ENCODE peak calls at places on chromosomes 3 and 15, in four cellular contexts. One of them, this sample, is unnamed.

GRCh38 chr3:65573548-65574116 is 465.1 kb downstream of the MAGI1 start:
- DNase-seq in K562: no peak
- DNase-seq in GM12878: no peak
- DNase-seq in HepG2: no peak
- DNase-seq in this sample: no peak

GRCh38 chr15:31200735-31201151 is 99.2 kb upstream of the TRPM1 start:
- DNase-seq in K562: peak; percentile 40
- DNase-seq in GM12878: no peak
- DNase-seq in HepG2: peak; percentile 46
- DNase-seq in this sample: no peak

GRCh38 chr3:14037211-14037610 is 87.5 kb downstream of the CHCHD4 start:
- DNase-seq in K562: no peak
- DNase-seq in GM12878: no peak
- DNase-seq in HepG2: no peak
- DNase-seq in this sample: no peak

GRCh38 chr3:195212033-195212748 is 58.8 kb downstream of the XXYLT1 start:
- DNase-seq in K562: no peak
- DNase-seq in GM12878: no peak
- DNase-seq in HepG2: no peak
- DNase-seq in this sample: no peak

GRCh38 chr3:195086341-195086740 is 184.6 kb downstream of the XXYLT1 start:
- DNase-seq in K562: no peak
- DNase-seq in GM12878: no peak
- DNase-seq in HepG2: no peak
- DNase-seq in this sample: no peak

GRCh38 chr3:47525617-47526016 is 12.1 kb upstream of the ELP6 start:
- DNase-seq in K562: no peak
- DNase-seq in GM12878: no peak
- DNase-seq in HepG2: no peak
- DNase-seq in this sample: no peak

GRCh38 chr3:66527253-66527652 is 26.4 kb upstream of the LRIG1 start:
- DNase-seq in K562: no peak
- DNase-seq in GM12878: no peak
- DNase-seq in HepG2: no peak
- DNase-seq in this sample: no peak

GRCh38 chr3:53629396-53629711 is 134.9 kb downstream of the CACNA1D start:
- DNase-seq in K562: no peak
- DNase-seq in GM12878: no peak
- DNase-seq in HepG2: no peak
- DNase-seq in this sample: no peak

GRCh38 chr3:170768334-170768801 is 101.6 kb downstream of the RPL22L1 start:
- DNase-seq in K562: no peak
- DNase-seq in GM12878: no peak
- DNase-seq in HepG2: no peak
- DNase-seq in this sample: no peak

GRCh38 chr3:139676634-139677197 is 1.1 kb downstream of the NMNAT3 start:
- DNase-seq in K562: no peak
- DNase-seq in GM12878: no peak
- DNase-seq in HepG2: no peak
- DNase-seq in this sample: no peak

GRCh38 chr3:12458901-12459300 is 25.4 kb upstream of the TSEN2 start:
- DNase-seq in K562: no peak
- DNase-seq in GM12878: no peak
- DNase-seq in HepG2: no peak
- DNase-seq in this sample: no peak

GRCh38 chr3:125331243-125331642 is 43.9 kb downstream of the ZNF148 start:
- DNase-seq in K562: no peak
- DNase-seq in GM12878: no peak
- DNase-seq in HepG2: no peak
- DNase-seq in this sample: no peak
- TF ChIP-seq SP1 in K562: no peak
- TF ChIP-seq SP1 in GM12878: no peak
- TF ChIP-seq SP1 in HepG2: no peak
- TF ChIP-seq SP1 in this sample: no peak

GRCh38 chr3:134807189-134807588 is 12.1 kb downstream of the EPHB1 start:
- DNase-seq in K562: no peak
- DNase-seq in GM12878: no peak
- DNase-seq in HepG2: no peak
- DNase-seq in this sample: no peak

GRCh38 chr3:134810850-134811249 is 15.8 kb downstream of the EPHB1 start:
- DNase-seq in K562: no peak
- DNase-seq in GM12878: no peak
- DNase-seq in HepG2: no peak
- DNase-seq in this sample: no peak

GRCh38 chr3:134810052-134810435 is 15.0 kb downstream of the EPHB1 start:
- DNase-seq in K562: no peak
- DNase-seq in GM12878: no peak
- DNase-seq in HepG2: no peak
- DNase-seq in this sample: no peak

GRCh38 chr3:134808835-134809234 is 13.8 kb downstream of the EPHB1 start:
- DNase-seq in K562: no peak
- DNase-seq in GM12878: no peak
- DNase-seq in HepG2: no peak
- DNase-seq in this sample: no peak

DNA sequence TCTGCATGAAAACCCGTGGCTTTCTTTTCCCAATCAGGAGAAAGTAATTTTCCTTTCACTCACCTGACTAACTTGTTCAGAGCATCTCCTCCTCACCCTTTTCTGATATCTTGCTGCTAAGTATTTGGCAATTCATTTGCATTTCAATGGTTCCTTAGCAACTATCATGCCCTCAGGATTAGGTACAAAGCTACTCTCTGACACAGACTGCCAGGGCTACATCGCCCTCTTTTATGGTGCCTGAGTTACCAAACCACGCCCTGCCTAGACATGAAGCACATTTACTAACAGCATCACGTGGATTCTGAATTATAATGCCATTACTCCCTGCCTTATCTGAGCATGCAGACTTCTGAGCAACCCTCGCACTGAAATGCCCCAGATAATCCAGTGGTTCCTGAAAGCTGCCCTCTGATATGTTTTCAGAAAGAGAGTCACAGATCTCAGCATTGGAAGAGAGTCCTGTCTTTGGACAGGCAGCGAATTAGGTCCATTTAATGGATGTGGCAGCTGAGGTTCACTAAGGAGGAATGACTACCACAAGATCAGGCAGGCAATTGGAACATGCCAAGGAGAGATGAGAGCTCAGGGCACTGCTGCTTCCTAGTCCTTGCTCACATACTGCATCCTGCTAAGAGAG is 14.5 kb downstream of the EPHB1 start:
- DNase-seq in K562: peak; percentile 2
- DNase-seq in GM12878: no peak
- DNase-seq in HepG2: no peak
- DNase-seq in this sample: no peak
- TF ChIP-seq FOXK2 in K562: no peak
- TF ChIP-seq FOXK2 in GM12878: no peak
- TF ChIP-seq FOXK2 in HepG2: no peak
- TF ChIP-seq FOXK2 in this sample: no peak

GRCh38 chr3:133093366-133093765 is 55.2 kb downstream of the TMEM108 start:
- DNase-seq in K562: no peak
- DNase-seq in GM12878: no peak
- DNase-seq in HepG2: no peak
- DNase-seq in this sample: no peak
- TF ChIP-seq SP1 in K562: no peak
- TF ChIP-seq SP1 in GM12878: no peak
- TF ChIP-seq SP1 in HepG2: no peak
- TF ChIP-seq SP1 in this sample: no peak

GRCh38 chr3:153000325-153000724 is 161.7 kb upstream of the RAP2B start:
- DNase-seq in K562: no peak
- DNase-seq in GM12878: no peak
- DNase-seq in HepG2: no peak
- DNase-seq in this sample: no peak

GRCh38 chr3:152998554-152998953 is 163.5 kb upstream of the RAP2B start:
- DNase-seq in K562: no peak
- DNase-seq in GM12878: no peak
- DNase-seq in HepG2: no peak
- DNase-seq in this sample: no peak

GRCh38 chr3:153001428-153001827 is 160.6 kb upstream of the RAP2B start:
- DNase-seq in K562: no peak
- DNase-seq in GM12878: no peak
- DNase-seq in HepG2: no peak
- DNase-seq in this sample: no peak

DNA sequence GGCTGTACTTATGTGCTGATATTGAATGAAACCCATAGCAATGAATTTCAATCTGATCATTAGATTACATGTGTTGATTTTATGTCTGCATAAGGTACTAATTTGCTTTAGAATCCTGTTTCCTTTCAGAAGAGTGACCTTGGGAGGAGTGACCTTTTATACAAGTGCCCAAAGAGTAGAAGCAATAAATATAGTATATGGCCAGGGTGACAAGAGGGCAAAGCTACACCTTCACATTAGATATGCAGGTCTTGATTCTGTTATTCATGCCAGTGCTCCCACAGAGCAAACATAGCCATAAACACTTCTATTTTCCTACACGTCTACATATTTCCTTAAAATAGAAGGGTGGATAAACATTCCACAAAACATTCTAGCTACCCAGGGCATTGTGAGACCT is 158.2 kb upstream of the RAP2B start:
- DNase-seq in K562: no peak
- DNase-seq in GM12878: no peak
- DNase-seq in HepG2: no peak
- DNase-seq in this sample: no peak
- TF ChIP-seq FOXK2 in K562: no peak
- TF ChIP-seq FOXK2 in GM12878: no peak
- TF ChIP-seq FOXK2 in HepG2: no peak
- TF ChIP-seq FOXK2 in this sample: no peak

DNA sequence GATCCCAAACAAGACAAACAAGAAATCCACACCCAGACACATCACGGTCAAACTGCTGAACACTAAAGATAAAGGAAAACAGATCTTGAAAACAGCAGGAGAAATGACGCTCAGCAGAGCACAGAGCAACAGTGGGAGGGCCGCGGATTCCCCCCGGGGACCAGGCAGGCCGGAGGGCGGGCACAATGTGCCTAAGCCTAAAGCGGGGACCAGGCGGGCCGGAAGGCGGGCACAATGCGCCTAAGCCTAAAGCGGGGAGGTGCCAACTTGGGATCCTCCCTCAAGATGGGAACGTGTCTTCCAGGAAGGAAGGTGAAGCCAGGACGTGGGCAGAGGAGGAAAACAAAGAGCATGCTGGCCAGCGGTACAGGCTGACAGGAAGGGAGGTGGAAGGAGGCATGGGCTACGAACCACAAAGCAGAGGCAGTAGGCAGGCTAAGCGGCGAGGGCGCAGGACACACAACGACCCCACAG is 31.1 kb downstream of the CYFIP1 start:
- DNase-seq in K562: peak; percentile 70
- DNase-seq in GM12878: no peak
- DNase-seq in HepG2: no peak
- DNase-seq in this sample: peak; percentile 33
- TF ChIP-seq SP1 in K562: no peak
- TF ChIP-seq SP1 in GM12878: no peak
- TF ChIP-seq SP1 in HepG2: no peak
- TF ChIP-seq SP1 in this sample: no peak

GRCh38 chr3:99562990-99563607 is 75.3 kb upstream of the COL8A1 start:
- DNase-seq in K562: no peak
- DNase-seq in GM12878: no peak
- DNase-seq in HepG2: no peak
- DNase-seq in this sample: no peak

GRCh38 chr3:99561056-99561455 is 77.3 kb upstream of the COL8A1 start:
- DNase-seq in K562: no peak
- DNase-seq in GM12878: no peak
- DNase-seq in HepG2: no peak
- DNase-seq in this sample: no peak

GRCh38 chr3:99562138-99562537 is 76.3 kb upstream of the COL8A1 start:
- DNase-seq in K562: no peak
- DNase-seq in GM12878: no peak
- DNase-seq in HepG2: no peak
- DNase-seq in this sample: peak; percentile 10

GRCh38 chr3:99568936-99569335 is 69.5 kb upstream of the COL8A1 start:
- DNase-seq in K562: no peak
- DNase-seq in GM12878: no peak
- DNase-seq in HepG2: no peak
- DNase-seq in this sample: no peak

DNA sequence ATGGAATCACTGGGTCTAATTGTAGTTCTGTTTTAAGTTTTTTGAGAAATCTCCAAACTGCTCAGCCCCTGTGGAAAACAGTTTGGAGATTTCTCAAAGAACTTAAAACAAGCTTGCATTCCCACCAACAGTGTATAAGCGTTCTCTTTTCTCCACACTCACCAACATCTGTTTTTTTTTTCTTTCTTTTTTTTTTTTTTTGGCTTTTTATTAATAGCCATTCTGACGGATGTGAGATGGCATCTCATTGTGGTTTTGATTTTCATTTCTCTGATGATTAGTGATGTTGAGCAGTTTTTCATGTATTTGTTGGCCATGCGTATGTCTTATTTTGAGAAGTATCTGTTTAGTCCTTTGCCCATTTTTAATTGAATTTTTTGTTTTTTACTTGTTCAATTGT is 73.1 kb upstream of the COL8A1 start:
- DNase-seq in K562: no peak
- DNase-seq in GM12878: no peak
- DNase-seq in HepG2: no peak
- DNase-seq in this sample: no peak
- TF ChIP-seq FOXK2 in K562: no peak
- TF ChIP-seq FOXK2 in GM12878: no peak
- TF ChIP-seq FOXK2 in HepG2: no peak
- TF ChIP-seq FOXK2 in this sample: no peak

GRCh38 chr3:123783050-123783724 is 100.9 kb downstream of the MYLK start:
- DNase-seq in K562: no peak
- DNase-seq in GM12878: no peak
- DNase-seq in HepG2: peak; percentile 72
- DNase-seq in this sample: no peak
- TF ChIP-seq SP1 in K562: no peak
- TF ChIP-seq SP1 in GM12878: no peak
- TF ChIP-seq SP1 in HepG2: no peak
- TF ChIP-seq SP1 in this sample: no peak

GRCh38 chr3:129619726-129620162 is 13.3 kb upstream of the PLXND1 start:
- DNase-seq in K562: no peak
- DNase-seq in GM12878: no peak
- DNase-seq in HepG2: no peak
- DNase-seq in this sample: no peak
- TF ChIP-seq FOXK2 in K562: no peak
- TF ChIP-seq FOXK2 in GM12878: no peak
- TF ChIP-seq FOXK2 in HepG2: no peak
- TF ChIP-seq FOXK2 in this sample: no peak

DNA sequence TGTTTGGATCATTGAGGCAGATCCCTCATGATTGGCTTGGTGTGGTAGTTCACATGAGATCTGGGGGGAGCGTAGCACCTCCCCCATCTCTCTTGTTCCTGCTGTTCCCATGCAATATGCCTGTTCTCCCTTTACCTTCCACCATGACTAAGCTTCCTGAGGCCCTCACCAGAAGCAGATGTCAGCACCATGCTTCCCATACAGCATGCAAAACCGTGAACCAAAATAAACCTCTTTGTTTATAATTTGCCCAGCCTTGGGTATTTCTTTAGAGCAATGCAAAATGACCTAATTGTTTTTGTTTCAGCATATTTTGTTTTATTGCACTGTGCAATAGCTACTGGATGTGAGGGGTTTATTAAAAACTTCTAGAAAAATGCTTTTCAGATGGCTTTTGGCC is 56.6 kb upstream of the CHST2 start:
- DNase-seq in K562: no peak
- DNase-seq in GM12878: no peak
- DNase-seq in HepG2: no peak
- DNase-seq in this sample: no peak
- TF ChIP-seq SP1 in K562: no peak
- TF ChIP-seq SP1 in GM12878: no peak
- TF ChIP-seq SP1 in HepG2: no peak
- TF ChIP-seq SP1 in this sample: no peak

This sample was measured in HEK293T.